ENCODE peak calls at places on chromosomes 5 and 9, in five cellular contexts. Z is neural progenitor cell, T is fibroblast of pulmonary artery, F is adrenal gland, J is WERI-Rb-1. Q is an unnamed sample.

GRCh38 chr5:79448336-79448735 is 65.6 kb downstream of the HOMER1 start:
- DNase-seq in Z (no peak), T (peak), F (no peak), J (no peak), Q (peak)

GRCh38 chr9:99114846-99115500 is 10.1 kb downstream of the TGFBR1 start:
- DNase-seq in Z (no peak), T (no peak), F (no peak), J (no peak), Q (no peak)

GRCh38 chr9:76150016-76150415 is 244.2 kb downstream of the RFK start:
- DNase-seq in Z (no peak), T (no peak), F (no peak), J (no peak), Q (no peak)

GRCh38 chr9:109779711-109780452 is at the start of gene PALM2AKAP2:
- DNase-seq in Z (peak), T (peak), F (peak), J (peak), Q (no peak)

GRCh38 chr5:140383300-140383699 is 18.3 kb upstream of the ANKHD1 start:
- DNase-seq in Z (no peak), T (peak), F (no peak), J (no peak), Q (no peak)

GRCh38 chr5:160213537-160213936 is 15.8 kb upstream of the FABP6 start:
- DNase-seq in Z (no peak), T (no peak), F (peak), J (no peak), Q (no peak)

GRCh38 chr5:171601266-171601881 is 181.9 kb downstream of the FGF18 start:
- DNase-seq in Z (no peak), T (no peak), F (no peak), J (no peak), Q (no peak)

GRCh38 chr5:79236970-79237734 is 1.2 kb downstream of the JMY start:
- DNase-seq in Z (peak), T (peak), F (peak), J (peak), Q (no peak)

GRCh38 chr5:128427901-128428300 is 110.1 kb downstream of the FBN2 start:
- DNase-seq in Z (no peak), T (peak), F (no peak), J (no peak), Q (no peak)

DNA sequence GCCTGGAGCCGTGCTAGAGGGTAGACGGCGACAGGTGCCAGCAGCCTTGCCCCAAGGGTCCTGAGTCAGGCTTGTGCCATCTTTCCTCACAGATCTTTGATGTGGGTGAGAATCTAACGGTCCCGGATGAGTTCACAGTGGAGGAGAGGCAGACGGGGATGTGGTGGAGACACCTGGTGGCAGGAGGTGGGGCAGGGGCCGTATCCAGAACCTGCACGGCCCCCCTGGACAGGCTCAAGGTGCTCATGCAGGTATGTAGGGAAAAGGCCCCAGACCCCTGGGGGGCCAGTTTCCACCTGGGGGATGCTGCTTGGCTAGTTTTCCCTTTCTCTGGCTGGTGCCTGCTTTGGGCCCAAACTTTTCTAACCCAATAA is 24.0 kb downstream of the PTGES2 start:
- DNase-seq in Z (no peak), T (no peak), F (no peak), J (peak), Q (no peak)
- TF ChIP-seq CTCF in Z (no peak), T (peak), F (no peak), J (peak), Q (peak)

GRCh38 chr5:94782376-94782775 is 163.9 kb downstream of the SLF1 start:
- DNase-seq in Z (no peak), T (no peak), F (no peak), J (no peak), Q (no peak)
- H3K4me3 ChIP-seq in Z (no peak), T (no peak), F (no peak), J (no peak), Q (no peak)

GRCh38 chr9:130996672-130997394 is 12.1 kb upstream of the LAMC3 start:
- DNase-seq in Z (no peak), T (no peak), F (no peak), J (no peak), Q (no peak)

GRCh38 chr9:130999265-130999623 is 9.7 kb upstream of the LAMC3 start:
- DNase-seq in Z (no peak), T (no peak), F (no peak), J (no peak), Q (no peak)

GRCh38 chr9:130997395-130997684 is 11.6 kb upstream of the LAMC3 start:
- DNase-seq in Z (no peak), T (no peak), F (no peak), J (no peak), Q (no peak)

GRCh38 chr9:130998596-130999264 is 10.2 kb upstream of the LAMC3 start:
- DNase-seq in Z (no peak), T (no peak), F (no peak), J (no peak), Q (no peak)

GRCh38 chr9:130997925-130998595 is 10.9 kb upstream of the LAMC3 start:
- DNase-seq in Z (peak), T (peak), F (peak), J (peak), Q (no peak)
- TF ChIP-seq CTCF in Z (peak), T (peak), F (peak), J (peak), Q (peak)

GRCh38 chr5:68368686-68369359 is 153.3 kb downstream of the PIK3R1 start:
- DNase-seq in Z (no peak), T (peak), F (no peak), J (no peak), Q (no peak)

GRCh38 chr5:68367717-68368116 is 152.2 kb downstream of the PIK3R1 start:
- DNase-seq in Z (no peak), T (no peak), F (no peak), J (no peak), Q (no peak)

GRCh38 chr5:68368280-68368679 is 152.7 kb downstream of the PIK3R1 start:
- DNase-seq in Z (no peak), T (no peak), F (no peak), J (no peak), Q (no peak)

GRCh38 chr5:68371607-68372006 is 156.1 kb downstream of the PIK3R1 start:
- DNase-seq in Z (no peak), T (no peak), F (no peak), J (no peak), Q (no peak)

GRCh38 chr5:68369436-68370125 is 154.0 kb downstream of the PIK3R1 start:
- DNase-seq in Z (no peak), T (no peak), F (no peak), J (no peak), Q (no peak)
- H3K4me3 ChIP-seq in Z (no peak), T (no peak), F (no peak), J (no peak), Q (no peak)

GRCh38 chr9:1044643-1045042 is 5.5 kb upstream of the DMRT2 start:
- DNase-seq in Z (no peak), T (no peak), F (no peak), J (no peak), Q (no peak)

GRCh38 chr9:1047605-1048235 is 2.4 kb upstream of the DMRT2 start:
- DNase-seq in Z (no peak), T (no peak), F (no peak), J (no peak), Q (no peak)

GRCh38 chr9:1046639-1047604 is 3.2 kb upstream of the DMRT2 start:
- DNase-seq in Z (no peak), T (no peak), F (no peak), J (no peak), Q (no peak)

DNA sequence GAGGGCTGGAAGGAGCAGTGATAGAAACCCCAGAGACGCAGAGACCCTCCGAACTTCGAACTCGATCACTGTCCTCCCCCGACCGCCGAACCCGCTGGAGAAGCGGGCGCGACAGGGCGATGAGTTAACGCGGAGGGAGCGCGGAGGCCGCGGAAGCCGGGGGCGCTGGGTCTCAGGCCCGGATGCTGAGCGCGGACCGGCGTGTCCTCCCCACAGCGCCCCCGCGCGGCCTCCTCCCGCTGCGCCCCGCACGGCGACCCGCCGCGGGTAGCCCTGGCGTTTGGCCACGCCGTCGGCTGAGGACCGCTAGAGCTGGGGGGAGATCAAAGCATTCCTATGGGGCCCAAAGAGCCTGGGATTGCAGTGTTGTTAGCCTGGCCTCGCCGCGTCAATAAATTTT is 7.7 kb upstream of the DMRT2 start:
- DNase-seq in Z (no peak), T (no peak), F (no peak), J (peak), Q (no peak)
- TF ChIP-seq CTCF in Z (no peak), T (no peak), F (no peak), J (peak), Q (no peak)

DNA sequence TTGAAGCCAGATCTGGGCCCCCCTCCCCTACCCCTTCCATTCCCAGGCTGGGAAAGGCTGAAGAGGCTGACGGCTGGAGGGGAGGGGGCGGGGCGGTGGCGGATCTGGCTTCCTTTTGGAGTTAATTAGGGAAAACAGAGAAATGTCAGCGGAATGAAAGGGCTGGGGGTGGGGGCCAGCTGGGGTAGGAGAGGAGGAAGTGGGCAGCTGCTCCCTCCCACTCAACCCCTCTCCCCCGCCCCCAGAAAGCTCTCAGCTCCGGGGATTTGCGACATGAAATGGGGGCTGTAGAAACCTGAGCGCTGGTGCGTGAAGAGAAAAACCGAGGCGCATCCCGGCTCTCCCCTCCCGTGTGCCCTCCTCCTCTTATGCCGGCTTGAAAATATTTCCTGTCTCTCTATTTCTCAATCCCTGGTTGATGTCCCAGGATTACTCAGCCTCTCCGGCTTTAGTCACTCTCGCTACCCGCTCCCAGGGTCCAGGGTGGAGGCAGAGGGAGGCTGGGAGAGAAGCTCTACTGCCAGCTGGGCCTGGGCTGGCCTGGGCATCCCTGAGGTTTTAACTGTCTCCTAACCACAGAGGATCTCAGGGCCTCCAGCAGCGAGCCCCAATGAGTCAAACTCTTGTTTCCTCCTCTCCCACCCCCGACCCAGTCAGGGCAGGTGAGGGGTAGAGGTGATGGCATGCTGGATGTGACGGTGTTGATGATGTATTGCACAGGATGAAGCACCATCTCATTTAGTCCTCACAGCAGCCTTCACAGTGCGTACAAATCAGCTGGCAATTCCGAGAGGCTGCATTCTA is 20.1 kb downstream of the PCDHGC5 start:
- DNase-seq in Z (peak), T (peak), F (peak), J (peak), Q (peak)
- H3K4me3 ChIP-seq in Z (peak), T (peak), F (peak), J (peak), Q (no peak)

GRCh38 chr5:172939045-172939444 is 20.2 kb upstream of the RPL26L1 start:
- DNase-seq in Z (peak), T (peak), F (peak), J (peak), Q (no peak)
- TF ChIP-seq CTCF in Z (peak), T (peak), F (peak), J (peak), Q (peak)

DNA sequence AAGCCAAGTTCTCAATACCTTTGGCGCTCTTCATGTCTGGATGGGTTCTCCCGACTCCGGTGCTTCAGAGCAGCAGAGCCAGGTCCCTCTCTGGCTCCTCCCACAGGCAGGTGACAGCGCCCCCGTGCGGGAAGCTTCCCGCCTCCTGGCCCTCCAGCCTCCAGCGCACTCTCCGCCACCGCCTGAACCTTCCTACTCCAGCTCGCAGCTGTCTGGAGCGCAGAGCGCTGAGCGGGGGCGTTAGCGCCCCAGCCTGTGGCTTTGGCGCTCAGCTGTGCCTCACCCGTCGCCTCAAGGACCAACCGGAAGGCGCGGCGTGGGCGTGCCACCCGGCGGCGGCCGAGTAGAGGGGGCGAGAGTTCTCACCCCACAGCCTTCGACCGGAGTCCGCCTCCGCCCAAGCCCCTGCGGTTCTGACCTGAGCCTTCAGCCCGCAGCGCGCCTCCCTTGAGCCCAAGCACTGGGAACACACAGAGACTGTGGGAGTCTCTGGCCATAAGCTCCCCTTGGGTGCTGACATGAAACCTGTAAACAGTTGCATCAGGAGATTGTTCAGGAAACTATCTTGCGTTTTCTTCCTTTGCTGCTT is at the start of gene SLCO4C1:
- DNase-seq in Z (peak), T (peak), F (peak), J (no peak), Q (peak)
- H3K4me3 ChIP-seq in Z (peak), T (peak), F (no peak), J (no peak), Q (peak)

GRCh38 chr9:111994831-111995458 is 98.3 kb downstream of the UGCG start:
- DNase-seq in Z (no peak), T (no peak), F (no peak), J (no peak), Q (peak)
- TF ChIP-seq CTCF in Z (no peak), T (no peak), F (no peak), J (no peak), Q (no peak)